ENCODE peak calls at places on chromosomes 12 and 14, in four cellular contexts. One of them, this sample, is unnamed.
A peak's percentile ranks its signal among the peaks of the same experiment; 100 is the strongest.

GRCh38 chr12:128784030-128784770 is 39.6 kb downstream of the SLC15A4 start:
- DNase-seq in kidney epithelial cell: no peak
- DNase-seq in mesenchymal stem cell: no peak
- DNase-seq in D721Med: no peak
- DNase-seq in this sample: no peak

GRCh38 chr12:113822986-113823385 is 143.1 kb downstream of the RBM19 start:
- DNase-seq in mesenchymal stem cell: no peak
- DNase-seq in D721Med: no peak
- DNase-seq in kidney epithelial cell: no peak
- DNase-seq in this sample: no peak

GRCh38 chr14:101947577-101947903 is 16.8 kb upstream of the DYNC1H1 start:
- DNase-seq in mesenchymal stem cell: no peak
- DNase-seq in kidney epithelial cell: no peak
- DNase-seq in D721Med: no peak
- DNase-seq in this sample: no peak

GRCh38 chr14:95784137-95784536 is 70.2 kb upstream of the TCL1A start:
- DNase-seq in mesenchymal stem cell: no peak
- DNase-seq in D721Med: no peak
- DNase-seq in kidney epithelial cell: no peak
- DNase-seq in this sample: no peak

GRCh38 chr14:103820382-103820781 is 27.0 kb downstream of the PPP1R13B start:
- DNase-seq in D721Med: no peak
- DNase-seq in mesenchymal stem cell: no peak
- DNase-seq in kidney epithelial cell: no peak
- DNase-seq in this sample: no peak

GRCh38 chr12:65823481-65824313 is 586 bp upstream of the HMGA2 start:
- DNase-seq in mesenchymal stem cell: peak; percentile 67
- DNase-seq in D721Med: no peak
- DNase-seq in kidney epithelial cell: no peak
- DNase-seq in this sample: no peak

GRCh38 chr12:124174949-124175348 is 119.9 kb upstream of the RFLNA start:
- DNase-seq in D721Med: no peak
- DNase-seq in kidney epithelial cell: no peak
- DNase-seq in mesenchymal stem cell: peak; percentile 4
- DNase-seq in this sample: no peak

GRCh38 chr12:69685810-69686209 is 13.3 kb downstream of the BEST3 start:
- DNase-seq in D721Med: no peak
- DNase-seq in kidney epithelial cell: peak; percentile 44
- DNase-seq in mesenchymal stem cell: no peak
- DNase-seq in this sample: no peak

GRCh38 chr14:36805116-36805515 is 143.5 kb downstream of the PAX9 start:
- DNase-seq in D721Med: no peak
- DNase-seq in mesenchymal stem cell: peak; percentile 4
- DNase-seq in kidney epithelial cell: no peak
- DNase-seq in this sample: no peak

GRCh38 chr12:10358131-10358530 is 31.7 kb downstream of the KLRK1 start:
- DNase-seq in mesenchymal stem cell: no peak
- DNase-seq in kidney epithelial cell: no peak
- DNase-seq in D721Med: no peak
- DNase-seq in this sample: no peak

GRCh38 chr12:118055865-118056773 is 4.9 kb downstream of the WSB2 start:
- DNase-seq in mesenchymal stem cell: no peak
- DNase-seq in kidney epithelial cell: no peak
- DNase-seq in D721Med: no peak
- DNase-seq in this sample: no peak

GRCh38 chr14:68508581-68508980 is 284.3 kb downstream of the ZFP36L1 start:
- DNase-seq in mesenchymal stem cell: no peak
- DNase-seq in kidney epithelial cell: no peak
- DNase-seq in D721Med: no peak
- DNase-seq in this sample: no peak

GRCh38 chr12:93762059-93762719 is 85.0 kb downstream of the CRADD start:
- DNase-seq in D721Med: no peak
- DNase-seq in mesenchymal stem cell: peak; percentile 62
- DNase-seq in kidney epithelial cell: no peak
- DNase-seq in this sample: no peak

GRCh38 chr12:14394317-14395058 is 29.0 kb downstream of the ATF7IP start:
- DNase-seq in D721Med: no peak
- DNase-seq in mesenchymal stem cell: peak; percentile 92
- DNase-seq in kidney epithelial cell: peak; percentile 31
- DNase-seq in this sample: peak; percentile 51

GRCh38 chr12:27285395-27285794 is 41.3 kb downstream of the STK38L start:
- DNase-seq in kidney epithelial cell: no peak
- DNase-seq in mesenchymal stem cell: peak; percentile 53
- DNase-seq in D721Med: no peak
- DNase-seq in this sample: no peak

GRCh38 chr14:58465425-58465824 is 37.9 kb downstream of the KIAA0586 start:
- DNase-seq in mesenchymal stem cell: peak; percentile 70
- DNase-seq in kidney epithelial cell: no peak
- DNase-seq in D721Med: no peak
- DNase-seq in this sample: peak; percentile 27

GRCh38 chr14:73057939-73058223 is 453 bp upstream of the RBM25 start:
- DNase-seq in D721Med: no peak
- DNase-seq in kidney epithelial cell: no peak
- DNase-seq in mesenchymal stem cell: no peak
- DNase-seq in this sample: no peak

GRCh38 chr12:59087077-59087673 is 166.9 kb upstream of the LRIG3 start:
- DNase-seq in D721Med: no peak
- DNase-seq in kidney epithelial cell: no peak
- DNase-seq in mesenchymal stem cell: peak; percentile 32
- DNase-seq in this sample: no peak

GRCh38 chr14:72774894-72775620 is 118.8 kb downstream of the DPF3 start:
- DNase-seq in mesenchymal stem cell: no peak
- DNase-seq in kidney epithelial cell: no peak
- DNase-seq in D721Med: no peak
- DNase-seq in this sample: no peak

GRCh38 chr12:80925237-80925636 is 12.5 kb downstream of the LIN7A start:
- DNase-seq in D721Med: no peak
- DNase-seq in mesenchymal stem cell: no peak
- DNase-seq in kidney epithelial cell: no peak
- DNase-seq in this sample: no peak

GRCh38 chr12:2488596-2488995 is 306.2 kb upstream of the FKBP4 start:
- DNase-seq in kidney epithelial cell: no peak
- DNase-seq in mesenchymal stem cell: no peak
- DNase-seq in D721Med: no peak
- DNase-seq in this sample: no peak

GRCh38 chr12:47946413-47947107 is 16.8 kb upstream of the TMEM106C start:
- DNase-seq in D721Med: no peak
- DNase-seq in mesenchymal stem cell: peak; percentile 46
- DNase-seq in kidney epithelial cell: no peak
- DNase-seq in this sample: no peak

GRCh38 chr12:68612245-68612644 is 1.5 kb downstream of the RAP1B start:
- DNase-seq in mesenchymal stem cell: peak; percentile 66
- DNase-seq in kidney epithelial cell: no peak
- DNase-seq in D721Med: no peak
- DNase-seq in this sample: no peak

GRCh38 chr12:115257791-115258190 is 573.8 kb upstream of the TBX3 start:
- DNase-seq in kidney epithelial cell: no peak
- DNase-seq in mesenchymal stem cell: peak; percentile 13
- DNase-seq in D721Med: no peak
- DNase-seq in this sample: peak; percentile 55

GRCh38 chr12:23098110-23099049 is 473.4 kb downstream of the ETNK1 start:
- DNase-seq in D721Med: no peak
- DNase-seq in kidney epithelial cell: no peak
- DNase-seq in mesenchymal stem cell: no peak
- DNase-seq in this sample: no peak

GRCh38 chr14:38944691-38945090 is 158.3 kb downstream of the SEC23A start:
- DNase-seq in D721Med: no peak
- DNase-seq in mesenchymal stem cell: no peak
- DNase-seq in kidney epithelial cell: no peak
- DNase-seq in this sample: no peak

GRCh38 chr14:72049462-72049861 is 117.2 kb downstream of the RGS6 start:
- DNase-seq in mesenchymal stem cell: no peak
- DNase-seq in D721Med: no peak
- DNase-seq in kidney epithelial cell: no peak
- DNase-seq in this sample: no peak

GRCh38 chr12:4252595-4252994 is 21.0 kb upstream of the CCND2 start:
- DNase-seq in mesenchymal stem cell: no peak
- DNase-seq in D721Med: no peak
- DNase-seq in kidney epithelial cell: no peak
- DNase-seq in this sample: no peak

GRCh38 chr14:91649930-91650329 is 82.0 kb downstream of the CATSPERB start:
- DNase-seq in mesenchymal stem cell: peak; percentile 8
- DNase-seq in kidney epithelial cell: no peak
- DNase-seq in D721Med: no peak
- DNase-seq in this sample: peak; percentile 14

GRCh38 chr12:94566345-94566744 is 84.0 kb downstream of the TMCC3 start:
- DNase-seq in D721Med: no peak
- DNase-seq in mesenchymal stem cell: no peak
- DNase-seq in kidney epithelial cell: no peak
- DNase-seq in this sample: no peak

GRCh38 chr14:54893151-54893760 is 9.4 kb downstream of the GCH1 start:
- DNase-seq in D721Med: no peak
- DNase-seq in mesenchymal stem cell: peak; percentile 84
- DNase-seq in kidney epithelial cell: peak; percentile 38
- DNase-seq in this sample: peak; percentile 47

GRCh38 chr14:98984719-98985041 is 287.3 kb downstream of the BCL11B start:
- DNase-seq in mesenchymal stem cell: no peak
- DNase-seq in D721Med: no peak
- DNase-seq in kidney epithelial cell: no peak
- DNase-seq in this sample: no peak

GRCh38 chr14:60656755-60657608 is 7.7 kb upstream of the SIX1 start:
- DNase-seq in kidney epithelial cell: no peak
- DNase-seq in mesenchymal stem cell: peak; percentile 76
- DNase-seq in D721Med: no peak
- DNase-seq in this sample: no peak

GRCh38 chr14:69660344-69661193 is 49.2 kb downstream of the SUSD6 start:
- DNase-seq in kidney epithelial cell: no peak
- DNase-seq in mesenchymal stem cell: no peak
- DNase-seq in D721Med: no peak
- DNase-seq in this sample: no peak

GRCh38 chr12:105334568-105334967 is 4.1 kb downstream of the C12orf75 start:
- DNase-seq in D721Med: no peak
- DNase-seq in kidney epithelial cell: no peak
- DNase-seq in mesenchymal stem cell: peak; percentile 60
- DNase-seq in this sample: no peak

This sample was measured in non-pigmented ciliary epithelial cell.